ENCODE peak calls at places on chromosomes 3 and 15, in seven cellular contexts. Q is T-helper 17 cell; L is NCI-H1105; F is GM12864; X is breast epithelium; D is NCI-H226; G is stimulated activated CD8-positive, alpha-beta memory T cell treated with anti-CD3 and anti-CD28 coated beads, Interleukin-15, amount 100 ng/mL, for 1 hour. T is an unnamed sample.

GRCh38 chr3:69059688-69060087 is 7.6 kb upstream of the TMF1 start:
- DNase-seq in Q (no peak), L (no peak), F (no peak), X (no peak), D (no peak), G (no peak), T (no peak)

GRCh38 chr3:77871436-77871835 is 831.5 kb downstream of the ROBO2 start:
- DNase-seq in Q (no peak), L (no peak), F (no peak), X (no peak), D (no peak), G (no peak), T (no peak)

GRCh38 chr3:108437439-108437838 is 73.0 kb downstream of the MYH15 start:
- DNase-seq in Q (no peak), L (peak), F (no peak), X (no peak), D (no peak), G (no peak), T (peak)

GRCh38 chr15:51067510-51067909 is 27.2 kb downstream of the TNFAIP8L3 start:
- DNase-seq in Q (no peak), L (no peak), F (no peak), X (no peak), D (no peak), G (no peak), T (no peak)

GRCh38 chr15:86082619-86083377 is 3.1 kb downstream of the AGBL1 start:
- DNase-seq in Q (no peak), L (no peak), F (no peak), X (no peak), D (no peak), G (no peak), T (no peak)

GRCh38 chr3:74614133-74614967 is at the start of gene CNTN3:
- DNase-seq in Q (no peak), L (peak), F (no peak), X (no peak), D (no peak), G (no peak), T (no peak)

GRCh38 chr15:68616397-68616796 is 37.6 kb downstream of the CORO2B start:
- DNase-seq in Q (no peak), L (no peak), F (no peak), X (no peak), D (no peak), G (no peak), T (no peak)

GRCh38 chr15:68721886-68722285 is 98.8 kb downstream of the ANP32A start:
- DNase-seq in Q (no peak), L (no peak), F (no peak), X (no peak), D (no peak), G (no peak), T (no peak)

GRCh38 chr3:182999767-183000166 is 19.4 kb upstream of the DCUN1D1 start:
- DNase-seq in Q (no peak), L (no peak), F (no peak), X (no peak), D (no peak), G (no peak), T (no peak)

GRCh38 chr15:78630886-78631633 is 9.9 kb downstream of the CHRNB4 start:
- DNase-seq in Q (no peak), L (no peak), F (no peak), X (no peak), D (no peak), G (no peak), T (no peak)

GRCh38 chr3:77179762-77180161 is 139.9 kb downstream of the ROBO2 start:
- DNase-seq in Q (no peak), L (no peak), F (no peak), X (no peak), D (no peak), G (no peak), T (no peak)

T was measured in lung.